ENCODE peak calls at places on chromosomes 3 and 15, in four cellular contexts. E, B, J and H are unnamed samples.

GRCh38 chr15:96687388-96688107 is 357.0 kb downstream of the NR2F2 start:
- DNase-seq in J (no peak), B (no peak), E (no peak), H (no peak)

GRCh38 chr3:196287066-196287404 is 491 bp downstream of the PCYT1A start:
- DNase-seq in B (no peak), J (no peak), E (no peak), H (no peak)

GRCh38 chr3:34183581-34184313 is 385.3 kb downstream of the PDCD6IP start:
- DNase-seq in J (no peak), E (no peak), B (no peak), H (no peak)

GRCh38 chr3:24135280-24135679 is 190.2 kb downstream of the NR1D2 start:
- DNase-seq in J (no peak), E (no peak), B (no peak), H (no peak)

GRCh38 chr3:10471337-10471721 is 34.1 kb downstream of the ATP2B2 start:
- DNase-seq in B (no peak), J (no peak), E (no peak), H (no peak)

GRCh38 chr3:168100777-168101492 is 5.2 kb upstream of the GOLIM4 start:
- DNase-seq in J (no peak), E (no peak), B (no peak), H (no peak)

GRCh38 chr3:14221902-14222301 is 43.3 kb downstream of the LSM3 start:
- DNase-seq in E (no peak), B (no peak), J (no peak), H (no peak)

GRCh38 chr15:33200444-33200843 is 5.9 kb upstream of the FMN1 start:
- DNase-seq in J (no peak), E (no peak), B (no peak), H (no peak)

GRCh38 chr3:61875976-61876671 is 314.8 kb downstream of the PTPRG start:
- DNase-seq in E (no peak), J (no peak), B (no peak), H (no peak)

GRCh38 chr3:193975072-193975535 is 160.8 kb upstream of the HES1 start:
- DNase-seq in E (no peak), J (no peak), B (no peak), H (no peak)

DNA sequence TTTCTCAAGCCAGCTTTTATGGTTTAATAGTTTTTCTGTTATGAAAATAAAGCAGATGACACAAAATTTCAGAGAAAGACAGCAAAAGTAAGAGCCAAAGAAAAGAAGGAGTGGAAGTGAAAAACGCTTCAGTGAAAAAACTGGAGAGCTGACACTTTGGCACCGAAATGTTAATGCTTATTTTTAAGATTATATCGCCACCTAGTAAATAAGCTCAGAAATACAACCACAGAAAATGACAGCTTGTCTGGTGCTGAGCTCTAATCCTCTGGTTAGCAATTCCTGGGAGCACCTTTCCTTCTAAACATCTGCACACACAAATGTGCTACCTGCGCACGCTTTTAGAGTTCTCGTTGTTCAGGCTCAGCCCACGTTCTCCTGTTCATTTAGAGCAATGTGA is 101.7 kb downstream of the ZPLD1 start:
- DNase-seq in B (no peak), E (no peak), J (no peak), H (no peak)
- TF ChIP-seq SPI1 in B (no peak), E (no peak), J (no peak), H (no peak)

DNA sequence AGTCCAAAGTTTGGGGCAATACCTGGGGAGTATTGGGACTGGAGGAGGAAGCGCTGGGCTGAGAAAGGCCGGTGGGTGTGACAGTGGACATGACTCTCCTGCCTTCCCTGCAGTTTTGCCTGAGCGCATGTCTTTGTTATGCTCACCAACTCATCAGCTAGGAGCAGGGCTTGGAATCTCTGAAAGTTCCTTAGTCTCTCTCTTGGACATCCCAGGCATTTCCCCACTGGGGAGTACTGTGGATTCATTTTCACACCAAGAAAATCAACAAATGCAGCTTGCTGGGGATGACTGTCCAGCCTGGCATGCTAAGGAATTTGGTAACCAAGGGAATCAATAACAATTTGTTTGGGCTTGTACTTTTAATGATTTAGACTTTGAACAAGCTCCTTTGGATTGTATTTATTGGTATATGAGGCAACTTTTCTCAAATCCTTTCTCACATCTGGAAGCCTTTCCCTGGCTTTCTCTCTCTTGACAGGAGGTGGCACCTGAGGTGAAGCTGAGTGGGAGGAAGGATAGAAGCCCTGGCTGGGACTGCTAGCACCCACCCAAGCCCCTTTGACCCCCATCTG is 48.5 kb upstream of the CHST2 start:
- DNase-seq in J (no peak), B (no peak), E (no peak), H (no peak)
- TF ChIP-seq SPI1 in J (no peak), B (no peak), E (no peak), H (no peak)

GRCh38 chr3:56238299-56238698 is 230.0 kb downstream of the ERC2 start:
- DNase-seq in J (no peak), B (no peak), E (no peak), H (no peak)

DNA sequence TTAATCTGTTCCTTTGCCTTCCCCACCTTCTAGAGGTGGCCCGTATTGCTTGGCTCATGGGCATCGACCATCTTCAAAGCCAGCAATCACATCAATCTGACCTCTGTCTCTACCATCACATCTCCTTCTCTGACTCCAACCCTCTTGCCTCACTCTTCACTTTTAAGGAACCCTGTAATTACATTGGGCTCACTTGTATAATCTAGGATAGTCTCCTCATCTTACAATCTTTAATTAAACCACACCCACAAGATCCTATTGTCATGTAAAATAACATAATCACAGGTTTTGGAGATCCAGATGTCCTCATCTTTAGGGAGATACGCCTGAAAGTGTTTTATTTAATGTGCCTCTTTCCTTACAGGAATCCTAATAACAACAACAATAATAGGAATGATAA is 234.5 kb downstream of the ERC2 start:
- DNase-seq in B (no peak), J (no peak), E (no peak), H (no peak)
- TF ChIP-seq SPI1 in B (no peak), J (no peak), E (no peak), H (no peak)

DNA sequence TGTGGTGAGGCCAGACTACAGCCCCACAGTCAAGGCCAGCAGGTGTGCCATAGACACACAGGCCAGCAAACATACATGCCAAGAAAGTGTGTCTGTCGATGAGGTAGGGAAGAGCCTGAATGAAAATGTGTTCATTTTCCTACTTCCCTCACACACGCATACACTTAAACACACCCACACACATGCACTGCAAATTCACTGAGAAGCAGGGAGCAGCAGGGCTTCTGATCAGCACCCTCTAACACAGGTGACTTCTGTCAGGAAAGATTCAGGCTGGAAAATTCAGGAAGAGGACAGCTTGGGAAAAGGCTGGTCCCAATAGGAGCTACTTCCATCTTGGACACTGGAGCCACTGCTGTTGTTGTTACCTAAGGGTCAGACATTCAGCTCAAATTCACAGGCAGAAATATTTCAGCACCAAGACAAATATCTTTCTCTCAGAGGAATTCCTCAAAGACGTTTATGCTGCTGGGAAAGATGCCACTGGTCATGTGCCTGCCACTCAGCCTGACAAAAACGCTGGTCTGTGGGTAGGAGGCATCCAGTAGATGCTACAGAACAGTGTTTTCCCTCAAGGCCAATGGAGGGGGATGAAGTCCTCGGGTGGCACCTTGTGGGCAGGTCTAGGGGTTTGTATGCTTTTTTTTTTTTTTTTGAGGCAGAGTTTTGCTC is 40.9 kb upstream of the LARS2 start:
- DNase-seq in J (no peak), B (no peak), E (no peak), H (no peak)
- TF ChIP-seq SPI1 in J (no peak), B (no peak), E (no peak), H (no peak)